ENCODE peak calls at places on chromosomes 2 and 18, in five cellular contexts. Y, Z, R, K and N are unnamed samples.

GRCh38 chr18:32048507-32049091 is 30.0 kb downstream of the RNF125 start:
- DNase-seq in Z (peak; percentile 33), R (no peak), Y (no peak), K (peak; percentile 86), N (peak; percentile 73)

GRCh38 chr2:120254178-120254577 is 1.5 kb downstream of the RALB start:
- DNase-seq in R (peak; percentile 56), Z (no peak), K (no peak), Y (no peak), N (no peak)

GRCh38 chr18:76821356-76821874 is 942 bp upstream of the ZNF236 start:
- DNase-seq in Y (no peak), R (no peak), K (no peak), Z (no peak), N (no peak)

GRCh38 chr2:157751462-157752058 is 122.9 kb upstream of the ACVR1C start:
- DNase-seq in Y (no peak), R (no peak), K (peak; percentile 10), Z (peak; percentile 14), N (peak; percentile 28)

GRCh38 chr2:196487426-196487825 is 152.1 kb upstream of the CCDC150 start:
- DNase-seq in Z (no peak), Y (no peak), R (no peak), K (peak; percentile 79), N (no peak)

GRCh38 chr2:179272406-179273192 is 8.0 kb upstream of the SESTD1 start:
- DNase-seq in Z (peak; percentile 93), K (peak; percentile 84), Y (no peak), R (peak; percentile 75), N (no peak)

GRCh38 chr2:24855703-24856102 is 62.5 kb downstream of the CENPO start:
- DNase-seq in K (peak; percentile 76), R (no peak), Z (peak; percentile 50), Y (no peak), N (no peak)

GRCh38 chr2:85731606-85732005 is 22.2 kb upstream of the ATOH8 start:
- DNase-seq in Y (no peak), K (no peak), R (no peak), Z (no peak), N (no peak)

GRCh38 chr18:8084160-8084559 is 517.0 kb downstream of the PTPRM start:
- DNase-seq in R (peak; percentile 43), Z (peak; percentile 65), K (peak; percentile 57), Y (no peak), N (no peak)

GRCh38 chr2:235390816-235391194 is 103.0 kb upstream of the AGAP1 start:
- DNase-seq in K (no peak), R (no peak), Z (peak; percentile 9), Y (no peak), N (no peak)

GRCh38 chr2:229344151-229344551 is 73.1 kb upstream of the PID1 start:
- DNase-seq in K (peak; percentile 87), R (no peak), Z (peak; percentile 66), Y (no peak), N (no peak)

GRCh38 chr2:24307961-24308360 is 52.4 kb downstream of the ITSN2 start:
- DNase-seq in Y (no peak), R (no peak), K (peak; percentile 15), Z (peak; percentile 55), N (no peak)

GRCh38 chr2:88729061-88729745 is 37.7 kb downstream of the RPIA start:
- DNase-seq in R (peak; percentile 68), Y (no peak), Z (peak; percentile 19), K (no peak), N (no peak)

GRCh38 chr18:63339920-63340484 is 20.4 kb upstream of the BCL2 start:
- DNase-seq in K (peak; percentile 68), Y (no peak), Z (peak; percentile 58), R (peak; percentile 40), N (no peak)

GRCh38 chr2:22929998-22930397 is 455.0 kb upstream of the KLHL29 start:
- DNase-seq in R (no peak), Y (no peak), Z (no peak), K (no peak), N (no peak)

GRCh38 chr2:71045841-71046495 is 22.5 kb upstream of the NAGK start:
- DNase-seq in Z (no peak), Y (no peak), K (no peak), R (no peak), N (no peak)

GRCh38 chr2:3142961-3143571 is 234.6 kb downstream of the EIPR1 start:
- DNase-seq in R (no peak), Y (no peak), Z (no peak), K (no peak), N (no peak)

GRCh38 chr2:3144856-3145255 is 232.8 kb downstream of the EIPR1 start:
- DNase-seq in R (no peak), K (no peak), Y (no peak), Z (no peak), N (no peak)

GRCh38 chr2:3141696-3142095 is 235.9 kb downstream of the EIPR1 start:
- DNase-seq in Z (no peak), Y (no peak), R (no peak), K (no peak), N (no peak)

GRCh38 chr2:3143602-3144001 is 234.0 kb downstream of the EIPR1 start:
- DNase-seq in Y (no peak), Z (no peak), R (no peak), K (no peak), N (no peak)

DNA sequence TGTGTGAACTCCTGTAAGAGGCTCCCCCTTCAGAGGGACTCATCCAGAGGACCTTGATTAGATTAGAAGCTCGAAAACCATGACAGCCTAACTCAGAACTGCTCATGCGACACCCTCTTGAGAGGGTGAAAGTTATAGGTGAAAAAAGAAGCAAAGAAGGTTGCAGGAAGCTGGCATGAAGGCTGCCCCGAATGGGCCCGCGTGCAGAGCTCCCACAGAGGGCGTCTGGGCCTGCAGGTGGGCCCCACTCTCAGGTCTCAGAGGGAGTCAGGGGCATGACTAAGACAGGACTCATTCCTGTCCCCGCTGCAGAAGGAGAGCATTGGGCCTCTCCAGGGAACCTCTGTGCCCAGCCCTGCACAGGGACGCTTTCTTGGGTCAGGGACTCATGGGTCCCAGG is 235.4 kb downstream of the EIPR1 start:
- DNase-seq in Y (no peak), R (no peak), Z (no peak), K (no peak), N (no peak)
- H3K4me1 ChIP-seq in Y (no peaks in the 10 kb centered on the region), R (no peaks in the 10 kb centered on the region), Z (no peaks in the 10 kb centered on the region), K (no peaks in the 10 kb centered on the region), N (no peaks in the 10 kb centered on the region)

DNA sequence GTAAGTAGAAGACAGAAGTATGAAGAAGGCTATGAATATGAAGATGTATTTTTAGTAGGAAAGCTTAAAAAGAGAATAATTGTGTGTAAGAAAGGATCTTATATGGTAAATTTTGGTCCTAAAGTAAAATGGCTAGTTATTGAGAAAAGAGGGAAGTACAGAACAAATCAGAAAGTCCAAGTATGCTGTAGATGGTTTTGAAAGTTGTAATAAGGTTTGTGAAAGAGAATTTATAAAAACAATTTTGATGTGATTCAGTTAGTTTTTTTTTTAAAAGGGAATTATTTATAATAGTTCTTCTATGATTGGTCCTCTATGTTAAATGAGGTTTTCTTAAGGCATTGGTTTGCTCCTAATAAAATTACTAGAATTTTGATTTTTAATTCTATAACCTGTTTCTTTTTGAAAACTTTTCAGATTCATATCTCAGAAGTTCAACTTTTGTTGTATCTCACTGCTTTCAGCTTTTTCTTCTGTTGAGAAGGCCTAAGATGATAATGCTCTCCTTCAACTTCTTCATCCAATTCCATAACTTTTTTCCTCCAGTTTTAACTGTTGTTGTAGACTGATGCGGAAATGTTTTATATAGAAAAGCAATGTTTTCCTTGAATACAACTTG is 322.7 kb downstream of the NOL4 start:
- DNase-seq in K (no peak), Y (no peak), R (no peak), Z (no peak), N (no peak)
- H3K9me3 ChIP-seq in K (no peaks in the 10 kb centered on the region), Y (peaks cover 6% of the 10 kb centered on the region), R (peaks cover 2% of the 10 kb centered on the region), Z (no peaks in the 10 kb centered on the region), N (peaks cover 20% of the 10 kb centered on the region)

GRCh38 chr2:65415091-65415490 is 17.3 kb downstream of the SPRED2 start:
- DNase-seq in K (no peak), R (no peak), Z (no peak), Y (no peak), N (no peak)
- H3K4me1 ChIP-seq in K (peaks cover 12% of the 10 kb centered on the region), R (peaks cover 2% of the 10 kb centered on the region), Z (peaks cover under 1% of the 10 kb centered on the region), Y (no peaks in the 10 kb centered on the region), N (peaks cover 24% of the 10 kb centered on the region)

GRCh38 chr2:194380011-194380410 is 1277.0 kb upstream of the SLC39A10 start:
- DNase-seq in K (no peak), Z (no peak), Y (no peak), R (no peak), N (no peak)

GRCh38 chr2:194385376-194385775 is 1271.7 kb upstream of the SLC39A10 start:
- DNase-seq in Z (no peak), K (no peak), R (no peak), Y (no peak), N (no peak)

GRCh38 chr2:194382221-194382620 is 1274.8 kb upstream of the SLC39A10 start:
- DNase-seq in R (no peak), Y (no peak), K (no peak), Z (no peak), N (no peak)

GRCh38 chr2:194383404-194383803 is 1273.6 kb upstream of the SLC39A10 start:
- DNase-seq in Z (peak; percentile 0), R (no peak), Y (no peak), K (no peak), N (no peak)
- H3K9me3 ChIP-seq in Z (no peaks in the 10 kb centered on the region), R (peaks cover 3% of the 10 kb centered on the region), Y (no peaks in the 10 kb centered on the region), K (no peaks in the 10 kb centered on the region), N (peaks cover 25% of the 10 kb centered on the region)

GRCh38 chr2:74854401-74854800 is 20.5 kb downstream of the HK2 start:
- DNase-seq in R (no peak), Y (no peak), K (no peak), Z (no peak), N (no peak)
- H3K4me1 ChIP-seq in R (peaks cover 3% of the 10 kb centered on the region), Y (peaks cover 17% of the 10 kb centered on the region), K (peaks cover 35% of the 10 kb centered on the region), Z (peaks cover 14% of the 10 kb centered on the region), N (peaks cover 45% of the 10 kb centered on the region)

GRCh38 chr18:23267447-23267776 is 132.1 kb downstream of the CABLES1 start:
- DNase-seq in Y (no peak), K (no peak), Z (no peak), R (no peak), N (no peak)
- H3K9me3 ChIP-seq in Y (no peaks in the 10 kb centered on the region), K (no peaks in the 10 kb centered on the region), Z (no peaks in the 10 kb centered on the region), R (no peaks in the 10 kb centered on the region), N (peaks cover 15% of the 10 kb centered on the region)

GRCh38 chr2:96154506-96155380 is 9.5 kb upstream of the DUSP2 start:
- DNase-seq in Z (no peak), K (no peak), R (no peak), Y (no peak), N (no peak)
- H3K4me1 ChIP-seq in Z (no peaks in the 10 kb centered on the region), K (peaks cover 7% of the 10 kb centered on the region), R (no peaks in the 10 kb centered on the region), Y (peaks cover 34% of the 10 kb centered on the region), N (no peaks in the 10 kb centered on the region)